ENCODE peak calls at places on chromosomes 6 and 20, in four cellular contexts. U is RWPE1, Z is AG09319, M is NCI-H460. A is an unnamed sample.
A peak's percentile ranks its signal among the peaks of the same experiment; 100 is the strongest.

GRCh38 chr6:11586574-11586973 is 49.0 kb downstream of the TMEM170B start:
- DNase-seq in Z (peak; percentile 80), M (no peak), U (no peak), A (no peak)

GRCh38 chr6:169824848-169825557 is 73.6 kb downstream of the ERMARD start:
- DNase-seq in Z (no peak), M (no peak), U (no peak), A (no peak)

GRCh38 chr6:132524639-132525038 is 11.7 kb upstream of the STX7 start:
- DNase-seq in Z (no peak), M (no peak), U (no peak), A (no peak)

GRCh38 chr20:3150908-3151307 is 8.8 kb downstream of the FASTKD5 start:
- DNase-seq in M (no peak), Z (no peak), U (no peak), A (no peak)

GRCh38 chr6:168101201-168102092 is 22.4 kb upstream of the FRMD1 start:
- DNase-seq in Z (no peak), M (no peak), U (no peak), A (no peak)

GRCh38 chr6:122068291-122068769 is 331.1 kb upstream of the HSF2 start:
- DNase-seq in M (no peak), U (no peak), Z (peak; percentile 71), A (no peak)

GRCh38 chr6:149031545-149032317 is 284.9 kb downstream of the UST start:
- DNase-seq in Z (peak; percentile 60), M (peak; percentile 81), U (peak; percentile 84), A (no peak)

GRCh38 chr20:38844963-38845362 is 39.5 kb downstream of the PPP1R16B start:
- DNase-seq in U (no peak), M (no peak), Z (no peak), A (no peak)

GRCh38 chr6:81547149-81547548 is 205.3 kb downstream of the TENT5A start:
- DNase-seq in M (no peak), Z (no peak), U (no peak), A (no peak)

GRCh38 chr20:38856570-38856969 is 51.1 kb downstream of the PPP1R16B start:
- DNase-seq in Z (no peak), U (no peak), M (no peak), A (no peak)

GRCh38 chr6:56293756-56294155 is 46.4 kb upstream of the COL21A1 start:
- DNase-seq in M (no peak), Z (peak; percentile 53), U (no peak), A (no peak)

GRCh38 chr6:41675992-41676391 is 37.7 kb downstream of the MDFI start:
- DNase-seq in M (no peak), U (no peak), Z (no peak), A (no peak)

GRCh38 chr6:12010635-12011275 is 1.4 kb upstream of the HIVEP1 start:
- DNase-seq in M (peak; percentile 43), U (peak; percentile 33), Z (no peak), A (no peak)

GRCh38 chr20:60254901-60255411 is 296.7 kb downstream of the CDH26 start:
- DNase-seq in Z (peak; percentile 19), U (peak; percentile 90), M (no peak), A (no peak)

GRCh38 chr20:22385602-22386299 is 198.6 kb downstream of the FOXA2 start:
- DNase-seq in Z (no peak), M (no peak), U (peak; percentile 38), A (no peak)

GRCh38 chr6:89346433-89346832 is 6.1 kb downstream of the UBE2J1 start:
- DNase-seq in U (no peak), Z (no peak), M (no peak), A (no peak)

GRCh38 chr6:146358341-146359046 is 185.1 kb upstream of the RAB32 start:
- DNase-seq in M (no peak), Z (no peak), U (peak; percentile 13), A (no peak)

GRCh38 chr6:96186516-96187195 is 170.9 kb downstream of the FUT9 start:
- DNase-seq in Z (no peak), M (no peak), U (no peak), A (no peak)

GRCh38 chr20:49924247-49924646 is 8.9 kb upstream of the SPATA2 start:
- DNase-seq in Z (no peak), M (no peak), U (no peak), A (no peak)

GRCh38 chr20:37357481-37358365 is 11.8 kb downstream of the SRC start:
- DNase-seq in Z (no peak), M (no peak), U (no peak), A (no peak)

GRCh38 chr20:50987493-50988210 is 29.0 kb downstream of the MOCS3 start:
- DNase-seq in U (peak; percentile 87), Z (peak; percentile 77), M (peak; percentile 86), A (peak; percentile 91)

GRCh38 chr6:42929928-42930360 is 664 bp downstream of the CNPY3 start:
- DNase-seq in U (peak; percentile 36), Z (no peak), M (no peak), A (no peak)